ENCODE peak calls at places on chromosomes 1 and 21, in five cellular contexts. P, B, X, W and V are unnamed samples.

GRCh38 chr1:55542901-55543504 is 327.8 kb upstream of the USP24 start:
- DNase-seq in W (no peak), X (no peak), B (no peak), P (no peak), V (no peak)

GRCh38 chr1:38370716-38371504 is 324.3 kb upstream of the POU3F1 start:
- DNase-seq in X (no peak), P (peak), B (no peak), W (no peak), V (no peak)

GRCh38 chr1:5522605-5523145 is 469.6 kb downstream of the NPHP4 start:
- DNase-seq in W (no peak), X (no peak), B (no peak), P (no peak), V (no peak)

GRCh38 chr21:36710729-36711048 is 11.8 kb downstream of the SIM2 start:
- DNase-seq in B (no peak), W (no peak), X (no peak), P (peak), V (no peak)

GRCh38 chr1:106746448-106747085 is 309.9 kb upstream of the PRMT6 start:
- DNase-seq in P (peak), B (peak), W (no peak), X (no peak), V (no peak)

GRCh38 chr1:32500387-32501209 is 35.7 kb downstream of the ZBTB8B start:
- DNase-seq in B (peak), P (peak), W (peak), X (peak), V (peak)

GRCh38 chr1:89974701-89975470 is 20.0 kb upstream of the ZNF326 start:
- DNase-seq in B (no peak), X (no peak), W (no peak), P (no peak), V (peak)

GRCh38 chr1:98103617-98104284 is 182.9 kb upstream of the DPYD start:
- DNase-seq in B (no peak), X (no peak), W (no peak), P (peak), V (no peak)

GRCh38 chr1:209048961-209049669 is 534.4 kb upstream of the CAMK1G start:
- DNase-seq in B (no peak), X (no peak), W (no peak), P (peak), V (peak)

GRCh38 chr1:99533909-99534907 is 111.7 kb upstream of the PALMD start:
- DNase-seq in X (no peak), P (peak), W (no peak), B (no peak), V (no peak)

GRCh38 chr1:93958351-93959101 is 49.3 kb upstream of the GCLM start:
- DNase-seq in X (no peak), W (no peak), P (no peak), B (no peak), V (no peak)

GRCh38 chr1:205287723-205288122 is 33.8 kb downstream of the NUAK2 start:
- DNase-seq in B (no peak), W (no peak), P (no peak), X (no peak), V (no peak)